ENCODE peak calls at places on chromosomes 1 and 21, in six cellular contexts. K is DND-41; D is aorta; J is pancreas; O is CD8-positive, alpha-beta T cell; L is body of pancreas. I is an unnamed sample. For H3K9me3 and H3K36me3, the result is how much of the 10 kb centered on the place peaks cover.

GRCh38 chr1:25492323-25492722 is 51.1 kb upstream of the LDLRAP1 start:
- ATAC-seq in K (no peak), J (no peak), O (no peak), L (no peak), D (no peak), I (no peak)

GRCh38 chr1:11925938-11926292 is 312 bp downstream of the KIAA2013 start:
- ATAC-seq in J (no peak), L (peak), D (no peak), K (peak), O (peak), I (peak)

GRCh38 chr1:109503935-109504334 is 5.6 kb downstream of the AMIGO1 start:
- ATAC-seq in J (no peak), L (no peak), D (no peak), O (no peak), K (no peak), I (no peak)

GRCh38 chr21:44836666-44837471 is 19.0 kb upstream of the SUMO3 start:
- ATAC-seq in D (no peak), O (no peak), J (peak), K (peak), L (peak), I (peak)

GRCh38 chr1:68800182-68800581 is 303.3 kb upstream of the DEPDC1 start:
- ATAC-seq in D (no peak), K (no peak), L (no peak), O (no peak), J (no peak), I (no peak)

GRCh38 chr1:75870951-75871350 is 61.3 kb downstream of the ASB17 start:
- ATAC-seq in D (no peak), K (no peak), J (no peak), L (no peak), O (no peak), I (no peak)

GRCh38 chr1:33130297-33130696 is 49.3 kb downstream of the AZIN2 start:
- ATAC-seq in O (no peak), D (no peak), L (no peak), K (no peak), J (no peak), I (no peak)

GRCh38 chr1:193411771-193412170 is 225.4 kb upstream of the B3GALT2 start:
- ATAC-seq in L (no peak), K (no peak), J (no peak), O (peak), D (no peak), I (no peak)

GRCh38 chr1:116508984-116509980 is 61.5 kb downstream of the CD58 start:
- ATAC-seq in K (no peak), J (peak), D (peak), O (no peak), L (no peak), I (no peak)

GRCh38 chr1:9145021-9145668 is 16.2 kb upstream of the GPR157 start:
- ATAC-seq in L (no peak), J (peak), O (no peak), K (no peak), D (no peak), I (no peak)

DNA sequence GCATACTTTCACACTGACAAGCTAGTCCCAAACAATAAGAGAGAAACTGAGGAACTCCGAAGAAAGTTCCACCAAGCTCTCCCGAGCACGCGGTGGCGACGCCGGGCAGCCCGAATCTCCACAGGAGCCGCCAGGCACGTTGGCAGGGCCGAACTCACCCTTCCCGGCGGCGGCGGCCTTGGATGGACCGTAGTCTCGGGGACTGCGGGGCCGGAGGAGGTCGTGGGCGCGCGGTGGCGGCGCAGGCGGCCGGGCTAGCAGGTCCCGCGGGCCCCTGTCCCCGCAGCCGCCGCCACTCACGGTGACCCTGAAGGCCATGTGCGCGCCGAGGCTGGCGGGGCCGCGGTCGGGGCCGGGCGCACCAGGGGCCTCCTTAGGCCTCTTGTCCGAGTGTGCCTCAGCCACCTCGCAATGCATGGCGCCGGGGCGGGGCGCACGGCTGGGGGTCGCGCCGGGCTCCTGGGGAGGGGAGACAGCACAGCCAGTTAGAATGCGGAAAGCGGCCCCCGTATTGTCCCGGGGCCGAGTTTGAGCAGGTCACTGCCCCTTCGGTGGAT is 1.2 kb downstream of the GLIS1 start:
- ATAC-seq in D (no peak), K (no peak), O (no peak), J (no peak), L (no peak), I (no peak)
- H3K27ac ChIP-seq in D (no peak), K (no peak), O (no peak), J (no peak), L (no peak), I (no peak)

DNA sequence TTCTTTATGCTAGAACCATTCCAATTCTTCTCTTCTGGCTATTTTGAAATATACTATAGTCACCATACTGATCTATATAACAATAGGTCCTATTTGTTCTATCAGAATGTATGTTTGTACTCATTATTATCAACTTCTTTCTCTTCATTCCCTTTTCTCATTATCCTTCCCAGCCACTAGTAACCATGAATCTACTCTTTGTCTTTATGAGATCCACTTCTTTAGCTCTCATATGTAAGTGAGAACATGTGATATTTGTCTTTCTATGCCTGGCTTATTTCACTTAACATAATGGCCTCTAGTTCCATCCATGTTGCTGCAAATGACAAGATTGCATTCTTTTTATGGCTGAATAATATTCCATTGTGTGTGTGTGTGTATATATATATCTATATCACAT is 31.7 kb upstream of the RC3H1 start:
- ATAC-seq in D (no peak), L (no peak), K (no peak), O (no peak), J (no peak), I (no peak)
- H3K9me3 ChIP-seq in D (under half), L (under half), K (under half), O (under half), J (under half), I (under half)

GRCh38 chr1:148355976-148356375 is 127.1 kb downstream of the PPIAL4G start:
- ATAC-seq in L (no peak), O (no peak), D (no peak), J (no peak), K (no peak), I (no peak)
- H3K36me3 ChIP-seq in L (under half), O (under half), D (under half), J (under half), K (under half), I (under half)

DNA sequence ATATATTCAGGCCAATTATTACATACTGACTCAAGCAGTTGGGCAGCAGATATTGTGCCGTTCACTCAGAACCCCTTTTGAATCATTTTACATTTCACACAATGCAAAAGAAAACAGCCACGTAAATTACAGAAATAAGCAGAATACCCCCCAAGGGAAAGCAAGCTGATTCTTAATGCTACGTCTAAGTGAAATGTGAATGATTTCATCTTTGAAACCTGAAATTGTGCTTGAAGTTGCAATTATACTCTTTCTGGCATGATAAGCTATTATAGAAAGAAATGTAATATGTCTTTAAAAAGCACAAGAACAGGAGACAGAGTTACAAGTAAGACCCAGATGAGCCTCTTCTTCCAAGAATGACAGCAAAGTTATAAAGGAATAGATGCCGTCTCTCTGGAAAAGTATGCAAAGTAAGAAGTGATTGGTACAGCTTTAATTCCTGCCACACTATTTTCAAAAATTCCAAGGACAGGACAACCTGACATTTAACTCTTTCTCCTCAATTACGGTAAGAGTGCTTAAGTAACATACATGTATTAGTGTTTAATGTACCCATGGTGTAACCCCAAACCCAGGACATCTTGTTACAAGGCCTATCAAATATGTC is 891.5 kb upstream of the ADGRL2 start:
- ATAC-seq in J (no peak), O (no peak), D (no peak), K (no peak), L (no peak), I (no peak)
- H3K27ac ChIP-seq in J (no peak), O (no peak), D (no peak), K (no peak), L (no peak), I (no peak)

DNA sequence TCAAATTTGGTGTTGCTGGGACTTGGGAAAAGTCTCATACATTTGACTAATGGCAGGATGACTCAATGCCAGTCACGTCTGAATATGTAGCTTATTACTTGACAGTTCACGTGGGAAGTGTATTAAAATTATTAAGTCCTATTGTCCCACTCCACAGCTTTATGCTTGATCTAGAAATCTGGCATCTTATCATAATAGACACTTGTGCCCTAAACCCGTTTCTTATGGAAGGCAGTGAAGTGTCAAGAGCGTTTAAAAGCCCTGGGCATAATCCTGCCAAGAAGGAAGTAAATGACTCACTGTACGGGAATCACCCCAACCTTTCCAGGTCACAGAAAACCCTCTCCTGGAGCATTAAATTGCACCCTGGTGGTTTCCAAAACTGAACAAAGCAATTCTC is 207.4 kb downstream of the APP start:
- ATAC-seq in O (no peak), K (no peak), J (peak), L (peak), D (peak), I (peak)
- H3K9me3 ChIP-seq in O (under half), K (under half), J (under half), L (under half), D (under half), I (under half)

DNA sequence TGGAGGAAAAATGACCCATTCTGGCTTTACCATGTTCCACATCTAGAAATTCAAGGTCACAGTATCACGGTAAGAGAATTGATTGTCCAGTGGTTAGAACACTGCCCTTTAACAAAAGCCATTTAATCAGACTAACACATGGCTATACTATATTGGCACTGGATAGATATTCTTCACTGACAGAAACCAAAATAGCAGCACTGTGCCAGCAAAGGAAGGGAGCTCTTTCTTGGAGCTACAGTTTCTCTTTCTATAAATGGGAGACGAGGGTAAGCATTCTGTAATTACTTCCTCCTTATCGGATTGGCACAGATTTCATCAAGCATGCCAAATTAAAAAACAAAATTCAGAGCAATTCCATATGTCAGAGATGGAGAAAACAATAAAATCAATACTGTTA is 115.7 kb upstream of the CACYBP start:
- ATAC-seq in J (peak), L (peak), D (no peak), O (no peak), K (no peak), I (no peak)
- H3K36me3 ChIP-seq in J (under half), L (under half), D (under half), O (under half), K (under half), I (under half)

GRCh38 chr1:162550925-162551324 is 10.6 kb upstream of the UAP1 start:
- ATAC-seq in L (peak), K (no peak), D (no peak), O (no peak), J (peak), I (no peak)

GRCh38 chr1:162551969-162552683 is 9.4 kb upstream of the UAP1 start:
- ATAC-seq in O (no peak), J (peak), L (peak), K (no peak), D (peak), I (peak)

GRCh38 chr1:162552684-162553252 is 8.8 kb upstream of the UAP1 start:
- ATAC-seq in L (no peak), K (no peak), D (peak), J (no peak), O (no peak), I (peak)

GRCh38 chr1:162549001-162549400 is 12.5 kb upstream of the UAP1 start:
- ATAC-seq in K (no peak), O (no peak), L (no peak), D (no peak), J (no peak), I (no peak)

DNA sequence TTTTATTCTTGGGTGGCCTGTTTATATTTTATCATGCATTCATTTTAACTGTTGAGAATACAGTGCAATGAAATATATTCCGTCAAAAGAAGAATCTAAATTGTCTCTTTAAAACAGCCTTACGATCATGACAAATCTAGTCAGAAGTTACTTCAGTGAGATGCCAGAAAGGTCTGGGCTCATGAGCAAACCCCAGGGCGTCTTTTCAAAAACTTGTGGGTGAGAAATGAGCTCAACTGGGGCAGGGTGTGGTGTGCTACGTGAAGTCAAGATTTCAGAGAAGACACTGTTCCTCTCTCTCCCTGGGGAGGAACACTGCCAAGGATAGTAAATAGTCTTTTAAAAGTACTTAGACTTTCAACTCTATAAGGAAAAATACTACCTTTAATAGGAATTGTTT is 13.4 kb upstream of the UAP1 start:
- ATAC-seq in K (no peak), D (no peak), L (no peak), J (peak), O (peak), I (peak)
- H3K27ac ChIP-seq in K (no peak), D (no peak), L (no peak), J (no peak), O (no peak), I (peak)

DNA sequence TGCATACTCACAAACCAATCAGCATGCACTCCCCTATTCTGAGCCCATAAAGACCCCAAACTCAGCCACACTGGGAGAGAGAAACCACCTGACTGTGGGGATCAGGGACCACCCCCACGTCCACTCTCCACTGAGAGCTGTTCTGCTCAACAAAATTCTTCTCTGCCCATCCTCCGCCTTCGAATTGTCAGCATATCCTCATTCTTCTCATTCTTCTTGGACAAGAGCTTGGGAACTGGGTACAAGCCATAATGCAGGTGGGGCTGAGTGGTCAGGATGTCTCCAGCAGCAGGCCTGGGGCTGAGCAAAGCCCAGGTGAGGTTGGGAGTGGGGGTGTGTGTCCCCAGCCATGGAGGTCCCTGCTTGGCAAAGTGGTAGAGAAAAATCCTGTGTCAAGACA is 34.6 kb upstream of the IFNGR2 start:
- ATAC-seq in O (no peak), J (no peak), D (no peak), L (no peak), K (no peak), I (no peak)
- H3K9me3 ChIP-seq in O (under half), J (under half), D (under half), L (under half), K (under half), I (under half)